ENCODE peak calls at places on chromosomes 5 and 9, in ten cellular contexts. G is neural progenitor cell, Y is psoas muscle, N is fibroblast of mammary gland, C is cardiac fibroblast, B is bronchial epithelial cell, I is colonic mucosa, L is fibroblast of lung, D is prostate gland, T is heart left ventricle. R is an unnamed sample.

GRCh38 chr9:128523199-128523925 is 18.8 kb downstream of the GLE1 start:
- DNase-seq in Y (peak), N (peak), C (peak), G (peak), L (peak), T (peak), B (no peak), D (no peak), I (no peak), R (no peak)

GRCh38 chr5:31333475-31333874 is 140.0 kb downstream of the CDH6 start:
- DNase-seq in T (no peak), N (no peak), C (no peak), B (no peak), G (no peak), Y (no peak), D (no peak), I (no peak), L (no peak), R (no peak)

GRCh38 chr5:110757118-110757729 is 18.4 kb downstream of the SLC25A46 start:
- DNase-seq in T (no peak), L (peak), Y (no peak), D (no peak), I (peak), B (peak), G (peak), C (peak), N (peak), R (no peak)

GRCh38 chr5:121031487-121031886 is 567.4 kb downstream of the PRR16 start:
- DNase-seq in D (no peak), L (peak), I (peak), B (no peak), T (peak), C (peak), N (peak), Y (no peak), G (no peak), R (no peak)

GRCh38 chr9:75265525-75265972 is 177.2 kb downstream of the OSTF1 start:
- DNase-seq in C (peak), L (peak), D (peak), I (peak), G (peak), Y (no peak), N (peak), T (peak), B (peak), R (peak)

GRCh38 chr5:129135633-129136032 is 41.1 kb downstream of the ISOC1 start:
- DNase-seq in N (no peak), G (peak), C (no peak), B (peak), I (no peak), T (no peak), D (no peak), L (no peak), Y (no peak), R (no peak)

GRCh38 chr5:122415481-122416120 is 103.6 kb downstream of the SNCAIP start:
- DNase-seq in T (peak), D (peak), Y (peak), N (peak), G (peak), L (peak), B (peak), I (peak), C (peak), R (peak)

GRCh38 chr9:114174876-114175771 is 19.8 kb downstream of the COL27A1 start:
- DNase-seq in T (peak), Y (peak), N (peak), B (no peak), D (no peak), L (peak), I (peak), C (peak), G (no peak), R (no peak)

GRCh38 chr9:133154097-133154989 is 9.4 kb downstream of the GBGT1 start:
- DNase-seq in I (peak), N (no peak), Y (peak), C (no peak), B (no peak), L (no peak), D (no peak), T (no peak), G (no peak), R (no peak)

GRCh38 chr5:57845025-57845424 is 362.4 kb upstream of the ACTBL2 start:
- DNase-seq in G (no peak), I (no peak), N (no peak), B (no peak), L (peak), C (no peak), D (no peak), Y (no peak), T (no peak), R (no peak)

GRCh38 chr5:96177303-96177869 is 215.7 kb upstream of the ELL2 start:
- DNase-seq in N (peak), Y (no peak), T (no peak), B (peak), I (no peak), D (no peak), G (no peak), C (peak), L (peak), R (no peak)

GRCh38 chr9:130129425-130130061 is 42.7 kb upstream of the NCS1 start:
- DNase-seq in B (no peak), N (no peak), T (no peak), D (no peak), C (no peak), L (peak), I (no peak), G (no peak), Y (no peak), R (no peak)

GRCh38 chr5:75678155-75678554 is 39.1 kb downstream of the POC5 start:
- DNase-seq in I (no peak), D (no peak), L (no peak), B (no peak), N (no peak), C (no peak), Y (no peak), G (no peak), T (no peak), R (no peak)

GRCh38 chr9:650362-650761 is 191.1 kb upstream of the DMRT1 start:
- DNase-seq in L (peak), I (no peak), C (no peak), T (no peak), D (no peak), B (peak), N (peak), G (peak), Y (no peak), R (no peak)

GRCh38 chr5:61280205-61280604 is 51.9 kb upstream of the ZSWIM6 start:
- DNase-seq in G (no peak), N (peak), B (peak), Y (no peak), L (peak), I (no peak), D (no peak), T (peak), C (peak), R (no peak)

GRCh38 chr5:172007795-172008465 is 1.5 kb upstream of the FBXW11 start:
- DNase-seq in L (peak), Y (no peak), N (peak), D (no peak), I (no peak), B (peak), C (peak), G (no peak), T (no peak), R (no peak)

GRCh38 chr5:10354048-10354872 is 765 bp downstream of the MARCHF6 start:
- DNase-seq in N (peak), G (peak), D (peak), T (peak), B (no peak), Y (no peak), C (peak), I (peak), L (peak), R (peak)

GRCh38 chr5:143192191-143192880 is 211.2 kb downstream of the NR3C1 start:
- DNase-seq in L (no peak), N (peak), C (peak), G (no peak), B (no peak), I (no peak), T (no peak), D (no peak), Y (no peak), R (no peak)

GRCh38 chr9:77598510-77598909 is 49.6 kb downstream of the GNA14 start:
- DNase-seq in L (peak), B (peak), T (peak), D (no peak), N (peak), Y (no peak), G (no peak), C (peak), I (peak), R (no peak)

GRCh38 chr5:67211926-67212325 is 15.3 kb upstream of the CD180 start:
- DNase-seq in B (peak), N (peak), L (peak), I (no peak), C (peak), T (no peak), G (no peak), Y (no peak), D (no peak), R (no peak)

GRCh38 chr5:155728146-155728856 is 598.7 kb upstream of the SGCD start:
- DNase-seq in D (peak), Y (peak), N (peak), L (peak), C (peak), G (peak), I (peak), T (peak), B (peak), R (peak)

DNA sequence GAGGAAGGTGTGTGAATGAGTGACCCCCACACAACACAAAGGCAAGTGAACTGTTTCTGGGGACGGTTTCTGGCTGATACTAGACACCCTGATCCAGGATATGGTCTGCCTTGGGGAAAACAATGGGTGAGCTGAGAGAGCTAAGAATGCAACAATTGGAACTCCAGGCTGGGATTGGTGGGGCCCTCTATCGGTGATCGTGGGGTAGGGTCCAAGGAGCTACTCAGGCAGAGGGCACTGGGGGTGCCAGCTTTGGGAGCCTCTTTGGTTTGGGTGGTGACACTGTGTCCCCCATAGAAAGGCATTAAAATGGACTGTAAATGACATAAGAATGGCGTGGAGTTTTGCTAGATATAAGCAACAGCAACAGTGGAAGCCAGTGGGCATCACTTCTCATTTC is 439.1 kb downstream of the DMAC1 start:
- DNase-seq in C (no peak), T (no peak), B (no peak), I (no peak), Y (no peak), G (peak), D (no peak), L (no peak), N (no peak), R (no peak)
- TF ChIP-seq CTCF in C (no peak), T (no peak), B (no peak), I (no peak), Y (no peak), G (peak), D (no peak), L (no peak), N (no peak), R (no peak)

DNA sequence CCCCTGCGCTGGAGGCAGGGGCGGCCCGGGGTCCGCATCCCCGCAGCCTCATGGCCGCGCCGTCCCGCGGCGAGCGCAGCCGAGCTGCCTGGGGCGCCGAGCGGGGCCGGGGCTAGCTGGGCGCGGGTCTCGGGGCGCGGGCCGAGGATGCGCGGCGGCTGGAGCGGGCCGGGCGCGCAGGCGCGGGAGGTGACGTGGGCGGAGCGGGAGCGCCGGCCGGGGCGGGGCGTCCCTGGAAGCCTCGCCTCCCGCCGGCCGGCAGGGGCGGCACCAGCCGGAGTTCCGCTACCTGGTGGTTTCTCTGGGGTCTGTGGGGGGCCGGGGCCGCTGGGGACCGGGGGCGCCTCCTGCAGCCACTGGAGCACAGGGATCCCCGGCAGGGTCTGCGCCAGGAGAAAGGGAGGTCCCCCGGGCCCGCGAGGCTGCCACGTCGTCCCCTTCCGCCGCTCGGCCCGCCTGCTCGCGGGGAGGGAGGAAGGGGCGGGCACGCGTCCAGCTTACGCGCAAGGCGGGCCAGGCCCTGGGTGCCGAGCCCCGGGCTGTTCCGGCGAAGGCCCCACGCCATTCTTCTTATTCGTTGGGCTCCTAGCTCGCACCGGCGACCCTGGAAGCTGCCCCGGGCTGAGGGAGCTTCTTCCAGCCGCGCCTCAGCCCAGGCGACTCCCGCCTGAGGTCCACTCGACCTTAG is at the start of gene LPCAT1:
- DNase-seq in B (no peak), Y (peak), T (peak), G (peak), D (peak), L (peak), C (peak), N (peak), I (peak), R (peak)
- TF ChIP-seq CTCF in B (no peak), Y (peak), T (no peak), G (peak), D (no peak), L (no peak), C (no peak), N (no peak), I (no peak), R (peak)

GRCh38 chr5:18394154-18394804 is 760.0 kb downstream of the TAF11L14 start:
- DNase-seq in Y (peak), D (no peak), I (peak), N (peak), C (peak), L (peak), B (peak), T (peak), G (peak), R (peak)
- TF ChIP-seq CTCF in Y (peak), D (peak), I (peak), N (peak), C (peak), L (peak), B (peak), T (peak), G (peak), R (peak)

GRCh38 chr5:137098663-137099062 is 400.5 kb downstream of the SPOCK1 start:
- DNase-seq in Y (no peak), C (no peak), B (no peak), N (no peak), I (no peak), G (no peak), D (no peak), L (no peak), T (no peak), R (no peak)
- TF ChIP-seq CTCF in Y (no peak), C (no peak), B (no peak), N (no peak), I (no peak), G (no peak), D (no peak), L (no peak), T (no peak), R (no peak)

GRCh38 chr5:177380805-177381126 is 3.5 kb upstream of the SLC34A1 start:
- DNase-seq in G (no peak), T (no peak), B (no peak), C (no peak), L (no peak), D (no peak), N (no peak), I (no peak), Y (no peak), R (no peak)

GRCh38 chr5:177385720-177386119 is 1.5 kb downstream of the SLC34A1 start:
- DNase-seq in Y (no peak), B (no peak), C (no peak), G (no peak), D (no peak), N (no peak), I (no peak), T (no peak), L (no peak), R (no peak)

GRCh38 chr5:177383181-177383580 is 1.1 kb upstream of the SLC34A1 start:
- DNase-seq in N (no peak), L (no peak), I (no peak), G (no peak), T (no peak), C (no peak), Y (no peak), B (no peak), D (no peak), R (no peak)

GRCh38 chr5:177384134-177384533 is at the start of gene SLC34A1:
- DNase-seq in G (no peak), D (no peak), I (no peak), Y (no peak), L (no peak), B (no peak), C (no peak), N (no peak), T (no peak), R (no peak)

DNA sequence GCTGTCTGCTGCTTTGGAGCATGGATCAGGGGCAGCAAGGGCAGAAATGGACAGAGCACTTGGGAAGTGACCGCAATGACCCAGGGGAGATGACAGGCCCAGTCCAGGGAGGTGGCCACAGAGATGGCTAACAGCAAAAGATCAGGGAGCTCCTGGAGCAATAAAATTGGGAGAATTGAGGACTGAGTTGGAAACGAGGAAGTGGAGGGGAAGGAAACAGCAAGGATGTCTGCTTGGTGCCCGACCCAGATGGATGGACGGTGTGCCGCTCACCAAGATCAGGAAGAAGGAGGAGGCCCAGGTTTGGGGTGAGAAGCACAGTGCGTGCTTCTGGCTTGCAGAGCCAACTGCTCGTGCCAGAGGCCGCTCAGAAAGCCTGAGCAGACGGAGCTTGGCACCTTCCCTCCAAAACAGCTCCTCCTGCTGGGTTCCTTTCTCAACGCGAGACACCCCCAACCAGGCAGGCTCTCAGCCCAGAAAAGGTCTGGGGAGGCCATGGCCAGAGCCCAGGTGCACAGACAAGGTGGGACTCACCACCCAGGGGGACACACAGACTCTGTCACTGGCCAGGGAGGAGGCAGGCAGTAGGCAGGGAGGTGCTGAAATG is 1.7 kb upstream of the SLC34A1 start:
- DNase-seq in L (no peak), B (peak), T (no peak), C (peak), G (peak), Y (no peak), N (peak), I (no peak), D (peak), R (no peak)
- TF ChIP-seq CTCF in L (peak), B (peak), T (peak), C (no peak), G (peak), Y (no peak), N (peak), I (no peak), D (peak), R (peak)

DNA sequence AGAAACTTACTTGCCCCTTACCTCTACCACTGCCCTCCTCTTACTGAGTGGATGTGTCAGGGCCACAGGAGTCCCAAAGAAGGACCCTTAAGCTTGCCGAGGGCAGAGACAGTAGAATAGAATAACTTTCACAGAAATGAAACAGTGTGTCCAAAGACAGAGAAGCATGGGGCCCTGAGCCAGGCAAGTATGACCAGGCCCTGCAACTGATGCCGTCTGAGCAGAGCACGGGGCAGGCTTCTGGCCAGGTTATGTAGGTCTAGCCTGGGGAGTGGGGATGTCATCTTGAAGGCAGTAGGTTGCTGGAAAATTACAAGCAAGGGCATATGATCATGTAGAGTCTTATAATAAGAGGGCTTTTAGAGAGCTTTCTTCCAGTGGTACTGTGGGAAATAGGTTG is 415.4 kb downstream of the KDM4C start:
- DNase-seq in N (no peak), G (no peak), T (no peak), I (no peak), Y (no peak), B (no peak), C (no peak), L (no peak), D (no peak), R (no peak)
- TF ChIP-seq CTCF in N (no peak), G (no peak), T (no peak), I (no peak), Y (no peak), B (no peak), C (no peak), L (no peak), D (no peak), R (no peak)

DNA sequence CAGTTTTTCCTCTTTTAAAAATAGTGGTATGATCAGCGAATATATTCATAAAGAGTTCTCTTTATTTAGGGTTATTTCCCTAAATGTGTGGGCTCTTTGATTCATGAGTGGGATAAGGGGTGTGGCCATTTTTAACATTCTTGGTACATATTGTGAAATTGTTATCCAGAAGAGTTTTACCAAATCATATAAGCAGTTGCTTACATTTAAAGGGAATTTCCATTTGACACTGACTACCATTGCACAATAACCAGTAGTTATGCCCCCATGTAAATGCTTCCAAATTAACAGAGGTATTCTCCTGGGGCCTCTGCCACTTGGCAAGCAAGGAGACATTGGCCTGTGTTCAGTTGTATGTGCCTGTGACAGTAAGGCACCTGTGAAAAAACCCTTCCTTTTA is 27.2 kb downstream of the SLC25A48 start:
- DNase-seq in Y (no peak), G (no peak), T (no peak), C (no peak), L (no peak), N (no peak), B (no peak), D (no peak), I (no peak), R (no peak)
- TF ChIP-seq CTCF in Y (no peak), G (no peak), T (no peak), C (no peak), L (no peak), N (no peak), B (no peak), D (no peak), I (no peak), R (no peak)

DNA sequence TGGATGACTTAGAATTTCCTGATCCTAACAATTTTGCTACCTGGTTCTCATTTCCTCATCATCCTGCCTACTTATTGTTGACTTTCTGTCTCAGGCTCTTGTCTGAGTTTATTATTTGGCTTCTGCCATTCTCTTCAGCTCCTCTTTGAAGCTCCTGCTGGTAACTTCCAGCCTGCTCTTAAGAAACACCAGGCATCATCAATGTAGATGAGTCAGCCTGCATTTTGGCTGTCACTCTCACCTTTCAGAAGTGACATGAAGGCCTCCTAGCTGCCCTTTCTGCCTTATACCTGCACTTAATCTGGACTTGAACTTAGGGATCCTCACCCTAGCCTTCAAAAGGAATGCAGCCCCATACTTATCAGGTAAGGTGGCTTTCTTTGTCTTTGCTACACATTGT is 551.8 kb upstream of the ZNF608 start:
- DNase-seq in L (no peak), C (peak), D (no peak), B (peak), G (no peak), N (peak), T (no peak), I (no peak), Y (no peak), R (no peak)
- TF ChIP-seq CTCF in L (no peak), C (no peak), D (no peak), B (no peak), G (no peak), N (no peak), T (no peak), I (no peak), Y (no peak), R (no peak)

R was measured in progenitor cell of endocrine pancreas.